ENCODE peak calls at places on chromosomes 7 and 10, in seven cellular contexts. One of them, this sample, is unnamed.

GRCh38 chr10:113639966-113640365 is 23.9 kb downstream of the NRAP start:
- DNase-seq in HCT116: no peak
- DNase-seq in IMR-90: no peak
- DNase-seq in endodermal cell: no peak
- DNase-seq in GM12878: no peak
- DNase-seq in kidney: no peak
- DNase-seq in endothelial cell of umbilical vein: no peak
- DNase-seq in this sample: no peak

GRCh38 chr7:94303736-94304135 is 91.0 kb upstream of the COL1A2 start:
- DNase-seq in endothelial cell of umbilical vein: peak
- DNase-seq in HCT116: no peak
- DNase-seq in IMR-90: peak
- DNase-seq in kidney: no peak
- DNase-seq in endodermal cell: no peak
- DNase-seq in GM12878: no peak
- DNase-seq in this sample: no peak

GRCh38 chr7:128860158-128861073 is 2.2 kb upstream of the ATP6V1F start:
- DNase-seq in endodermal cell: peak
- DNase-seq in HCT116: no peak
- DNase-seq in endothelial cell of umbilical vein: no peak
- DNase-seq in GM12878: no peak
- DNase-seq in kidney: no peak
- DNase-seq in IMR-90: peak
- DNase-seq in this sample: no peak

GRCh38 chr7:68439897-68440296 is 1158.4 kb upstream of the AUTS2 start:
- DNase-seq in endodermal cell: no peak
- DNase-seq in GM12878: no peak
- DNase-seq in HCT116: no peak
- DNase-seq in kidney: no peak
- DNase-seq in IMR-90: no peak
- DNase-seq in endothelial cell of umbilical vein: no peak
- DNase-seq in this sample: no peak

GRCh38 chr7:41861642-41862041 is 158.8 kb upstream of the INHBA start:
- DNase-seq in IMR-90: no peak
- DNase-seq in endothelial cell of umbilical vein: peak
- DNase-seq in kidney: no peak
- DNase-seq in endodermal cell: no peak
- DNase-seq in GM12878: no peak
- DNase-seq in HCT116: no peak
- DNase-seq in this sample: no peak

GRCh38 chr7:72190166-72190565 is 222.0 kb downstream of the CALN1 start:
- DNase-seq in kidney: no peak
- DNase-seq in HCT116: no peak
- DNase-seq in endothelial cell of umbilical vein: no peak
- DNase-seq in GM12878: no peak
- DNase-seq in IMR-90: no peak
- DNase-seq in endodermal cell: no peak
- DNase-seq in this sample: no peak

GRCh38 chr10:73790886-73791625 is 5.7 kb downstream of the ZSWIM8 start:
- DNase-seq in kidney: peak
- DNase-seq in endodermal cell: no peak
- DNase-seq in GM12878: no peak
- DNase-seq in HCT116: no peak
- DNase-seq in IMR-90: no peak
- DNase-seq in endothelial cell of umbilical vein: no peak
- DNase-seq in this sample: no peak

GRCh38 chr7:142385528-142386340 is 127.9 kb upstream of the PRSS58 start:
- DNase-seq in endodermal cell: peak
- DNase-seq in HCT116: peak
- DNase-seq in endothelial cell of umbilical vein: peak
- DNase-seq in kidney: peak
- DNase-seq in IMR-90: peak
- DNase-seq in GM12878: peak
- DNase-seq in this sample: peak

GRCh38 chr7:77403957-77404356 is 12.2 kb downstream of the GSAP start:
- DNase-seq in GM12878: no peak
- DNase-seq in endodermal cell: no peak
- DNase-seq in HCT116: no peak
- DNase-seq in IMR-90: no peak
- DNase-seq in kidney: no peak
- DNase-seq in endothelial cell of umbilical vein: no peak
- DNase-seq in this sample: no peak

GRCh38 chr10:4754143-4754542 is 71.9 kb upstream of the AKR1E2 start:
- DNase-seq in endodermal cell: no peak
- DNase-seq in endothelial cell of umbilical vein: no peak
- DNase-seq in IMR-90: no peak
- DNase-seq in HCT116: no peak
- DNase-seq in GM12878: no peak
- DNase-seq in kidney: no peak
- DNase-seq in this sample: no peak

GRCh38 chr10:118992496-118992895 is 37.0 kb upstream of the NANOS1 start:
- DNase-seq in IMR-90: no peak
- DNase-seq in GM12878: no peak
- DNase-seq in HCT116: no peak
- DNase-seq in endothelial cell of umbilical vein: no peak
- DNase-seq in endodermal cell: no peak
- DNase-seq in kidney: no peak
- DNase-seq in this sample: no peak

GRCh38 chr10:18594574-18595156 is 56.7 kb downstream of the NSUN6 start:
- DNase-seq in GM12878: no peak
- DNase-seq in HCT116: no peak
- DNase-seq in endodermal cell: peak
- DNase-seq in IMR-90: no peak
- DNase-seq in kidney: no peak
- DNase-seq in endothelial cell of umbilical vein: no peak
- DNase-seq in this sample: no peak

GRCh38 chr10:63166742-63167258 is 33.7 kb downstream of the NRBF2 start:
- DNase-seq in endodermal cell: no peak
- DNase-seq in HCT116: peak
- DNase-seq in kidney: no peak
- DNase-seq in endothelial cell of umbilical vein: peak
- DNase-seq in GM12878: peak
- DNase-seq in IMR-90: peak
- DNase-seq in this sample: peak

GRCh38 chr7:113768256-113768847 is 150.5 kb downstream of the PPP1R3A start:
- DNase-seq in GM12878: no peak
- DNase-seq in endothelial cell of umbilical vein: no peak
- DNase-seq in endodermal cell: no peak
- DNase-seq in HCT116: no peak
- DNase-seq in kidney: no peak
- DNase-seq in IMR-90: no peak
- DNase-seq in this sample: no peak

GRCh38 chr10:3111626-3112220 is 44.4 kb downstream of the PFKP start:
- DNase-seq in GM12878: no peak
- DNase-seq in kidney: peak
- DNase-seq in endodermal cell: no peak
- DNase-seq in HCT116: no peak
- DNase-seq in endothelial cell of umbilical vein: no peak
- DNase-seq in IMR-90: peak
- DNase-seq in this sample: peak

GRCh38 chr10:92573091-92573797 is 649 bp downstream of the IDE start:
- DNase-seq in endodermal cell: peak
- DNase-seq in endothelial cell of umbilical vein: peak
- DNase-seq in kidney: peak
- DNase-seq in HCT116: no peak
- DNase-seq in IMR-90: peak
- DNase-seq in GM12878: no peak
- DNase-seq in this sample: peak

GRCh38 chr7:100584677-100585510 is 1.0 kb downstream of the LRCH4 start:
- DNase-seq in IMR-90: peak
- DNase-seq in HCT116: no peak
- DNase-seq in endodermal cell: peak
- DNase-seq in endothelial cell of umbilical vein: peak
- DNase-seq in GM12878: no peak
- DNase-seq in kidney: peak
- DNase-seq in this sample: peak

GRCh38 chr10:44893604-44894468 is 17.3 kb upstream of the TMEM72 start:
- DNase-seq in kidney: no peak
- DNase-seq in HCT116: no peak
- DNase-seq in endothelial cell of umbilical vein: no peak
- DNase-seq in endodermal cell: no peak
- DNase-seq in IMR-90: no peak
- DNase-seq in GM12878: no peak
- DNase-seq in this sample: no peak

GRCh38 chr10:44897049-44897448 is 14.1 kb upstream of the TMEM72 start:
- DNase-seq in GM12878: no peak
- DNase-seq in endothelial cell of umbilical vein: no peak
- DNase-seq in HCT116: no peak
- DNase-seq in IMR-90: peak
- DNase-seq in endodermal cell: no peak
- DNase-seq in kidney: no peak
- DNase-seq in this sample: no peak

GRCh38 chr10:44895280-44895679 is 15.9 kb upstream of the TMEM72 start:
- DNase-seq in GM12878: no peak
- DNase-seq in IMR-90: no peak
- DNase-seq in endothelial cell of umbilical vein: no peak
- DNase-seq in HCT116: no peak
- DNase-seq in endodermal cell: no peak
- DNase-seq in kidney: no peak
- DNase-seq in this sample: no peak

GRCh38 chr10:44891721-44892120 is 19.4 kb upstream of the TMEM72 start:
- DNase-seq in HCT116: no peak
- DNase-seq in IMR-90: no peak
- DNase-seq in endothelial cell of umbilical vein: no peak
- DNase-seq in kidney: no peak
- DNase-seq in endodermal cell: no peak
- DNase-seq in GM12878: no peak
- DNase-seq in this sample: no peak

DNA sequence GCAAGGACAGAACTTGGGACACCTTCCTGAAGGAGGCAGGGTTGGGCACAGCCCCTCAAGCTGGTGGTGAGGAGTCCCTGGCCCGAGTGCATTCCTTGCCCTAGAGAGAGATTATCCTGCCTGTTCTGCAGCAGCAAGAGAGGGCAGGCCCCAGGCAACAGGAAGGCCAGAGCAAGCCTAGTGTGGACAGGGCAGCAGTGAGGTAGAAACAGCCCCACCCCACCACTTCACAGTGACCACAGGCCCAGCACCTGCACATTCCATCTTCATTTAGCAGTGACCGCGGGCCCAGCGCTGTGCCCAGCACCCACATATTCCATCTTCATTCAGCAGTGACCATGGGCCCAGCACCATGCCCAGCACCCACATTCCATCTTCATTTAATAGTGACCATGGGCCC is 16.4 kb upstream of the TMEM72 start:
- DNase-seq in GM12878: no peak
- DNase-seq in endodermal cell: no peak
- DNase-seq in kidney: no peak
- DNase-seq in endothelial cell of umbilical vein: no peak
- DNase-seq in HCT116: no peak
- DNase-seq in IMR-90: no peak
- DNase-seq in this sample: no peak
- H3K9ac ChIP-seq in GM12878: no peak
- H3K9ac ChIP-seq in endodermal cell: no peak
- H3K9ac ChIP-seq in kidney: no peak
- H3K9ac ChIP-seq in endothelial cell of umbilical vein: no peak
- H3K9ac ChIP-seq in HCT116: no peak
- H3K9ac ChIP-seq in IMR-90: no peak
- H3K9ac ChIP-seq in this sample: no peak

GRCh38 chr7:91993976-91994375 is 53.3 kb downstream of the AKAP9 start:
- DNase-seq in HCT116: no peak
- DNase-seq in GM12878: no peak
- DNase-seq in IMR-90: no peak
- DNase-seq in kidney: no peak
- DNase-seq in endothelial cell of umbilical vein: no peak
- DNase-seq in endodermal cell: no peak
- DNase-seq in this sample: no peak

GRCh38 chr7:91999631-92000571 is 59.2 kb downstream of the AKAP9 start:
- DNase-seq in HCT116: no peak
- DNase-seq in endodermal cell: no peak
- DNase-seq in IMR-90: no peak
- DNase-seq in kidney: no peak
- DNase-seq in GM12878: no peak
- DNase-seq in endothelial cell of umbilical vein: no peak
- DNase-seq in this sample: no peak

DNA sequence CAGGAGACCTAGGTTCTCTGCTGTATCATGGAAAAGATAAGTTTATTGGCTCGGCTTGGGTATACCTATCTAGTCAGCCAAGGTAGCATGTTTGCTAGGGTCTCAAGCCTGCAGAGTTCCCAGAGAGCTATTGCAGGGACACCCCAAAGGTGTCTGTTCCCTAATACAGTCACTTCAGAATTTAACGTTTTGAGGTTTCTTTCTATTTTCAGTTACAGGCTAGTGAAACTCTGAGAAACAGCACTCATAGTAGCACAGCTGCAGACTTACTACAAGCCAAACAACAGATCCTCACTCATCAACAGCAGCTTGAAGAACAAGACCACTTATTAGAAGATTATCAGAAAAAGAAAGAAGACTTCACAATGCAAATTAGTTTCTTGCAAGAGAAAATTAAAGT is 54.7 kb downstream of the AKAP9 start:
- DNase-seq in kidney: no peak
- DNase-seq in endodermal cell: no peak
- DNase-seq in GM12878: peak
- DNase-seq in IMR-90: no peak
- DNase-seq in HCT116: no peak
- DNase-seq in endothelial cell of umbilical vein: no peak
- DNase-seq in this sample: no peak
- H3K9ac ChIP-seq in kidney: no peak
- H3K9ac ChIP-seq in endodermal cell: no peak
- H3K9ac ChIP-seq in GM12878: no peak
- H3K9ac ChIP-seq in IMR-90: no peak
- H3K9ac ChIP-seq in HCT116: no peak
- H3K9ac ChIP-seq in endothelial cell of umbilical vein: no peak
- H3K9ac ChIP-seq in this sample: no peak

GRCh38 chr7:90720970-90721768 is 125.0 kb downstream of the CDK14 start:
- DNase-seq in HCT116: no peak
- DNase-seq in endodermal cell: no peak
- DNase-seq in IMR-90: peak
- DNase-seq in endothelial cell of umbilical vein: peak
- DNase-seq in kidney: no peak
- DNase-seq in GM12878: no peak
- DNase-seq in this sample: no peak
- H3K9ac ChIP-seq in HCT116: no peak
- H3K9ac ChIP-seq in endodermal cell: no peak
- H3K9ac ChIP-seq in IMR-90: no peak
- H3K9ac ChIP-seq in endothelial cell of umbilical vein: no peak
- H3K9ac ChIP-seq in kidney: no peak
- H3K9ac ChIP-seq in GM12878: no peak
- H3K9ac ChIP-seq in this sample: no peak

DNA sequence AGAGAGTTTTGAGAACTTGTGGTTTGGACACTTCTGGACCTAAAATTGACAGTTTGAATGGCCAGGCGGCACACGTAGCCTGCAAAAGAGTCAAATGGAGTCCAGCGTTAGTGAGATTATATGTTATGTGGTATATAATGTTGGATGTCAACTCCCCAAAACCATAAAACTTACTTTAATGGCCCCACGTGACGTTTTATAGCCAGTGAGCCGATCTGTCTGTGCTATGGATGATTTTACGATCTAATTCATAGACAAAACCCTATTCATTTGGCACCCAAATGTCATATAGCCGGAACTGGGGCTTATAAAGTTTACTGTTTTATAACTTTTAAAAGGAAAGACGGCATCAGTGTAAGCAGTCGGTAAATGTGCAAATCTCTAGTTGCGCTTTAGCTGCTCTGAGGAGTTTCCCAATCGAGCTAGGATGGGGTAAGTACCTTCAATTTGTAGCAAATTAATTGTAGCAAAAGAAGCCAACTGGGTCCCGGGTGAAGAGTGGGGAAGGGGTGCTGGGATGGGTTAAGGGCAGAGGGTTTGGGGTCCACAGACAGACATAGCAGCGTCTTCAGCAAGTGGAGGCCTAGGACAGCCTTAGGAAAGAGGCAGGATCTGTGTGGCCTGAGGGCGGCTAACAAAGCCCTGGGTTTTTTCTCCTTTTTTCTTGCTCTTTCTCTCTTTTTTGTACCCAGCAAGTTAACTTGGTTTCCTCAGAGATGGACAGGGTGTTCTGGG is 3.2 kb downstream of the HOXA5 start:
- DNase-seq in endodermal cell: no peak
- DNase-seq in endothelial cell of umbilical vein: no peak
- DNase-seq in HCT116: no peak
- DNase-seq in GM12878: no peak
- DNase-seq in kidney: no peak
- DNase-seq in IMR-90: no peak
- DNase-seq in this sample: no peak
- H3K9ac ChIP-seq in endodermal cell: no peak
- H3K9ac ChIP-seq in endothelial cell of umbilical vein: peak
- H3K9ac ChIP-seq in HCT116: no peak
- H3K9ac ChIP-seq in GM12878: no peak
- H3K9ac ChIP-seq in kidney: peak
- H3K9ac ChIP-seq in IMR-90: peak
- H3K9ac ChIP-seq in this sample: no peak

This sample was measured in SK-N-SH.